ENCODE peak calls at places on chromosome 3, in four cellular contexts. I is endothelial cell of umbilical vein, H is body of pancreas, V is spleen. N is an unnamed sample.

GRCh38 chr3:182165234-182165633 is 453.5 kb downstream of the SOX2 start:
- DNase-seq in H (no peak), V (no peak), I (no peak), N (no peak)

GRCh38 chr3:40170395-40170794 is 139.1 kb upstream of the EIF1B start:
- DNase-seq in H (no peak), I (no peak), V (no peak), N (no peak)

GRCh38 chr3:120448707-120449650 is 1.8 kb downstream of the FSTL1 start:
- DNase-seq in I (peak; percentile 58), H (no peak), V (no peak), N (no peak)

GRCh38 chr3:143571548-143571947 is 276.7 kb downstream of the SLC9A9 start:
- DNase-seq in H (no peak), I (no peak), V (no peak), N (no peak)

GRCh38 chr3:183844606-183845005 is 19.2 kb upstream of the MAP6D1 start:
- DNase-seq in I (peak; percentile 75), V (no peak), H (no peak), N (no peak)

GRCh38 chr3:33578325-33579180 is 138.3 kb upstream of the UBP1 start:
- DNase-seq in V (no peak), H (no peak), I (peak; percentile 66), N (peak; percentile 24)

GRCh38 chr3:52077900-52078299 is 21.5 kb upstream of the DUSP7 start:
- DNase-seq in H (no peak), I (no peak), V (no peak), N (no peak)

GRCh38 chr3:72523409-72524172 is 324.7 kb downstream of the SHQ1 start:
- DNase-seq in H (no peak), V (peak; percentile 82), I (no peak), N (no peak)

GRCh38 chr3:13010770-13011169 is 62.5 kb downstream of the IQSEC1 start:
- DNase-seq in I (no peak), V (no peak), H (no peak), N (no peak)

GRCh38 chr3:57152150-57152549 is 13.0 kb downstream of the IL17RD start:
- DNase-seq in H (no peak), V (no peak), I (no peak), N (no peak)

GRCh38 chr3:151837057-151837456 is 23.1 kb downstream of the AADAC start:
- DNase-seq in I (peak; percentile 45), H (peak; percentile 45), V (no peak), N (peak; percentile 82)

GRCh38 chr3:171875923-171876412 is 32.8 kb downstream of the TMEM212 start:
- DNase-seq in I (no peak), V (no peak), H (no peak), N (no peak)

GRCh38 chr3:105904683-105905320 is 36.0 kb upstream of the CBLB start:
- DNase-seq in H (no peak), I (peak; percentile 62), V (no peak), N (no peak)

GRCh38 chr3:84547971-84548970 is 410.5 kb upstream of the CADM2 start:
- DNase-seq in I (no peak), V (no peak), H (peak; percentile 65), N (peak; percentile 42)

GRCh38 chr3:170499562-170500156 is 81.0 kb downstream of the CLDN11 start:
- DNase-seq in V (no peak), H (peak; percentile 22), I (peak; percentile 39), N (peak; percentile 20)

GRCh38 chr3:147395975-147396708 is 10.2 kb downstream of the ZIC4 start:
- DNase-seq in I (no peak), V (peak; percentile 65), H (no peak), N (no peak)

GRCh38 chr3:99674086-99674789 is 35.8 kb downstream of the COL8A1 start:
- DNase-seq in V (no peak), H (no peak), I (peak; percentile 77), N (no peak)

GRCh38 chr3:73500321-73500720 is 124.4 kb downstream of the PDZRN3 start:
- DNase-seq in V (no peak), I (no peak), H (no peak), N (no peak)

GRCh38 chr3:197371521-197372075 is 73.2 kb upstream of the DLG1 start:
- DNase-seq in H (no peak), V (no peak), I (no peak), N (peak; percentile 41)

GRCh38 chr3:52452570-52453221 is 1.1 kb downstream of the TNNC1 start:
- DNase-seq in V (no peak), I (no peak), H (no peak), N (no peak)

GRCh38 chr3:133973249-133973980 is 56.3 kb downstream of the SLCO2A1 start:
- DNase-seq in H (no peak), I (no peak), V (peak; percentile 48), N (peak; percentile 10)

GRCh38 chr3:177377166-177377565 is 179.9 kb upstream of the TBL1XR1 start:
- DNase-seq in I (no peak), H (peak; percentile 62), V (no peak), N (no peak)

GRCh38 chr3:111723293-111723963 is 128.3 kb upstream of the ZBED2 start:
- DNase-seq in H (no peak), I (peak; percentile 56), V (no peak), N (no peak)

GRCh38 chr3:161443921-161444457 is 52.6 kb upstream of the OTOL1 start:
- DNase-seq in V (no peak), H (no peak), I (no peak), N (no peak)

GRCh38 chr3:55659023-55659355 is 171.9 kb upstream of the WNT5A start:
- DNase-seq in H (no peak), V (no peak), I (no peak), N (no peak)

GRCh38 chr3:119628816-119629445 is 31.2 kb downstream of the PLA1A start:
- DNase-seq in V (no peak), I (peak; percentile 30), H (no peak), N (no peak)

GRCh38 chr3:173238091-173238490 is 97.1 kb upstream of the SPATA16 start:
- DNase-seq in I (no peak), V (no peak), H (no peak), N (no peak)

GRCh38 chr3:197430961-197431910 is 124.5 kb downstream of the BDH1 start:
- DNase-seq in H (no peak), I (peak; percentile 27), V (no peak), N (no peak)

GRCh38 chr3:140953028-140953960 is 11.7 kb downstream of the SLC25A36 start:
- DNase-seq in H (no peak), V (no peak), I (peak; percentile 15), N (peak; percentile 74)

GRCh38 chr3:16112910-16113504 is 61.5 kb upstream of the GALNT15 start:
- DNase-seq in V (no peak), H (no peak), I (no peak), N (no peak)

GRCh38 chr3:95177096-95177495 is 1114.2 kb downstream of the NSUN3 start:
- DNase-seq in V (no peak), I (no peak), H (no peak), N (no peak)

GRCh38 chr3:17810759-17811158 is 68.3 kb upstream of the TBC1D5 start:
- DNase-seq in V (no peak), I (peak; percentile 15), H (no peak), N (peak; percentile 33)

GRCh38 chr3:195550723-195551122 is 7.6 kb upstream of the PPP1R2 start:
- DNase-seq in I (no peak), V (no peak), H (no peak), N (no peak)

GRCh38 chr3:126352476-126353454 is 4.4 kb downstream of the KLF15 start:
- DNase-seq in H (peak; percentile 18), I (no peak), V (peak; percentile 70), N (no peak)

GRCh38 chr3:64187065-64187959 is 38.0 kb downstream of the PRICKLE2 start:
- DNase-seq in V (no peak), I (peak; percentile 100), H (peak; percentile 89), N (peak; percentile 40)

GRCh38 chr3:59268170-59268569 is 218.3 kb upstream of the CFAP20DC start:
- DNase-seq in V (no peak), H (no peak), I (no peak), N (no peak)

GRCh38 chr3:145812396-145812795 is 348.6 kb downstream of the PLOD2 start:
- DNase-seq in H (no peak), I (no peak), V (no peak), N (no peak)

DNA sequence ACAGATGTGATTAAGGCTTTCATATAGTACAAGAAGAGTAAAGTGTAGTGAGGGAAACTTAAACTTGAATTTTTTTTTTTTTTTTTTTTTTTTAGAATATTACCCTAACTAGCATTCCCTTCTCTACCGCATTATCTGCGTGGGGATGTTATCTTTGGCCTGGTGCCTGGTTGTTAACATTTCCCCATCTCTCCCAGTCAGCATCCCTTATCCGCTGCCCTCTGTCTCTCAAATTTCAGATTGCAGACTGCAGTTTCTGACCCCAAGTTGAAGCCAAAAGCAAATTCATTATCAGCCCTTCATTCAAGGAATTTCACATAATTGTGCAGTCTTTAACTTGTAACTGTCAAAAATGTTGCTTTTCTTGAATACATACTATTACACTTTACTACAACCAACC is 353.0 kb downstream of the PLOD2 start:
- DNase-seq in V (no peak), H (no peak), I (peak; percentile 48), N (peak; percentile 35)
- TF ChIP-seq CTCF in V (no peak), H (no peak), I (peak; percentile 29), N (peak; percentile 29)

DNA sequence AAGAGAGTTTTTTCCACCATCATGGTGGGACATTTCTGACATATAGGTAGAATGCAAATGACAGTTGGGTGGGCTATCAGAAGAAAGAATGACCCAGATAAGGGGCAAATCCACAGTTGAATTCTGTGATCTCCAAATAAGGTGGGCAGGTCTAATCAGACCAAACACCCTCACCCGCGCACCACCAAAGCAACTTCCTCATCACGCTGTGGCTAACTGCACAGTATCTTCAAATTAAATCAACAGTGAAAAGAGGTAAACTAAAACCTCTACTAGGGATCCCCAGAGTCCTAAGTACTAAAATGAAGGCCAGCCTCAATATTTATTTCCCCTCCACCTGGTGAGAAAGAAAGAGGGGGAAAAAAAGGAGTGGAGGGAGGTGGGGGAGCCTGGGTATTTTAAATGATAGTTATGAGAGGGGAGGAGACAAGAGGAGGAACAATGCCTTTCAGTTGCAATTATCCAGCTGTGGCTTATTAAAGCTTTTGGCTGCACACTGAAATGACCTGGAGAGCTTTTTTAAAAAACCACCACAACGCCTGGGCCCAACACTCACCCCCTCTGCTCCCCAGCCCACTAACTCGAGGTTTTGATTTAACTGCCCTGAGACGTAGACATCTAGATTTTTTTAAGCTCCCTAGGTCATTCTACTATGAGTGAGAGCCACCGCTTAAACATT is 61.0 kb downstream of the LRIG1 start:
- DNase-seq in V (no peak), H (no peak), I (no peak), N (no peak)
- H3K27ac ChIP-seq in V (no peak overlapping the region), H (peak overlapping the region; percentile 85), I (no peak overlapping the region), N (no peak overlapping the region)

DNA sequence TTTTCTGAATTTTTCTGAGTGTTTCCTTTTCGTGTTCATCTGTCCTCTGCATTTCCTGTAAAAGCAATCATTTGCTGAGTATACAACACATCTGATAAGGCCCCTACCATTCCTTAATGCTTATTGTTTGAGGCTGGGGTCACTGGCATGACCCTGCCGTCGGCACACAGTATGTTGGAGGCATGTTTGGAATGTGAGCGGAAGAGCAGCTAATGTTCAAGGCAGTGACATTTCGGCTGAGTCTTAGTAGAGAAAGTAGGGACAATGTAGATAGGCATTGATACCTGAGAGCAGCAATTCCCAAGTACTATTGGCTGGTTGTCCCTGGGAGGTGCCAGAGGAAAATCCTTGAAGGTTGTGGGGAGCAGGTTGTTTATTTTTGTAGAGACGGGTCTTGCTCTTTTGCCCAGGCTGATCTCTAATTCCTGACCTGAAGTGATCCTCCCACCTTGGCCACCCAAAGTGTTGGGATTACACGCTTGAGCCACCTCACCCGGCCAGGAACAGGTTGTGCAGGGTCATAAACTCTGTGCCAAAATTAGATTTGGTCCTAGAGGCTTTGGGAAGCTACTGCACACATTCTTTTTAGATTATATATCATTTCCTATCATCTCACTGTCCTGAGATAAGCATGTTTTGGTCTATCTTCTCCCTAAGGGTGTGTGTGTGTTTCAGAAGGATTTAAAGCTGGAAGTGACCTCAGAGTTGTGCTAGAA is 13.5 kb downstream of the PTPN23 start:
- DNase-seq in H (no peak), I (peak; percentile 83), V (no peak), N (no peak)
- TF ChIP-seq CTCF in H (no peak), I (no peak), V (no peak), N (no peak)

GRCh38 chr3:138963161-138963560 is 16.1 kb downstream of the FOXL2NB start:
- DNase-seq in H (no peak), V (no peak), I (no peak), N (no peak)
- H3K27ac ChIP-seq in H (no peak overlapping the region), V (no peak overlapping the region), I (no peak overlapping the region), N (no peak overlapping the region)